ENCODE peak calls at places on chromosomes 11 and 22, in ten cellular contexts. R is IMR-90, D is OCI-LY7, W is colonic mucosa, O is tibial nerve, L is hepatocyte, F is left ventricle myocardium inferior, X is neural progenitor cell, M is lower lobe of right lung, U is heart right ventricle. N is an unnamed sample. For H3K36me3, the result is how much of the 10 kb centered on the place peaks cover.

GRCh38 chr11:3905080-3905953 is 49.9 kb downstream of the STIM1 start:
- DNase-seq in R (peak), D (no peak), W (peak), O (no peak), L (peak), F (no peak), X (peak), M (peak), U (no peak), N (no peak)

GRCh38 chr11:130204703-130205095 is 45.1 kb downstream of the ST14 start:
- DNase-seq in R (no peak), D (no peak), W (no peak), O (no peak), L (no peak), F (no peak), X (no peak), M (peak), U (no peak), N (no peak)

GRCh38 chr11:125071831-125072209 is 8.7 kb downstream of the SLC37A2 start:
- DNase-seq in R (no peak), D (peak), W (no peak), O (no peak), L (peak), F (no peak), X (no peak), M (no peak), U (no peak), N (no peak)

GRCh38 chr22:50670513-50670912 is 2.1 kb upstream of the SHANK3 start:
- DNase-seq in R (no peak), D (no peak), W (no peak), O (no peak), L (no peak), F (no peak), X (no peak), M (no peak), U (no peak), N (no peak)

GRCh38 chr11:12235945-12236743 is 125.8 kb downstream of the MICAL2 start:
- DNase-seq in R (peak), D (peak), W (no peak), O (no peak), L (peak), F (no peak), X (peak), M (no peak), U (no peak), N (no peak)

GRCh38 chr11:119709638-119710346 is 19.2 kb downstream of the NECTIN1 start:
- DNase-seq in R (peak), D (peak), W (no peak), O (no peak), L (peak), F (no peak), X (peak), M (no peak), U (no peak), N (no peak)

GRCh38 chr11:72673943-72674828 is at the start of gene PDE2A:
- DNase-seq in R (no peak), D (no peak), W (no peak), O (no peak), L (no peak), F (no peak), X (peak), M (no peak), U (no peak), N (no peak)

GRCh38 chr11:69445131-69445470 is 36.4 kb upstream of the LINC01488 start:
- DNase-seq in R (no peak), D (no peak), W (no peak), O (no peak), L (no peak), F (no peak), X (no peak), M (no peak), U (no peak), N (no peak)

GRCh38 chr11:92322225-92322624 is 97.6 kb downstream of the FAT3 start:
- DNase-seq in R (peak), D (no peak), W (no peak), O (no peak), L (no peak), F (no peak), X (no peak), M (no peak), U (no peak), N (no peak)

GRCh38 chr11:35682230-35683195 is 19.9 kb downstream of the TRIM44 start:
- DNase-seq in R (no peak), D (no peak), W (peak), O (no peak), L (peak), F (no peak), X (peak), M (no peak), U (no peak), N (no peak)

GRCh38 chr11:11841121-11841604 is 609 bp upstream of the USP47 start:
- DNase-seq in R (no peak), D (no peak), W (peak), O (no peak), L (peak), F (peak), X (peak), M (no peak), U (peak), N (no peak)

GRCh38 chr22:35589071-35589735 is 27.9 kb downstream of the MB start:
- DNase-seq in R (peak), D (no peak), W (no peak), O (no peak), L (peak), F (no peak), X (no peak), M (no peak), U (no peak), N (no peak)

GRCh38 chr11:73520358-73521061 is 77.4 kb downstream of the FAM168A start:
- DNase-seq in R (peak), D (no peak), W (no peak), O (no peak), L (no peak), F (no peak), X (no peak), M (no peak), U (no peak), N (no peak)

GRCh38 chr22:35467788-35468187 is 67.8 kb downstream of the MCM5 start:
- DNase-seq in R (peak), D (no peak), W (peak), O (peak), L (no peak), F (peak), X (peak), M (peak), U (peak), N (no peak)

GRCh38 chr11:119835804-119836203 is 106.8 kb upstream of the NECTIN1 start:
- DNase-seq in R (no peak), D (no peak), W (no peak), O (no peak), L (no peak), F (no peak), X (no peak), M (no peak), U (no peak), N (no peak)

GRCh38 chr11:2578006-2578933 is 121.5 kb downstream of the KCNQ1OT1 start:
- DNase-seq in R (no peak), D (no peak), W (no peak), O (peak), L (no peak), F (peak), X (no peak), M (peak), U (peak), N (no peak)

GRCh38 chr11:134118016-134118415 is 49.1 kb downstream of the JAM3 start:
- DNase-seq in R (no peak), D (no peak), W (no peak), O (no peak), L (no peak), F (no peak), X (no peak), M (no peak), U (no peak), N (no peak)

GRCh38 chr11:134120143-134120850 is 51.4 kb downstream of the JAM3 start:
- DNase-seq in R (peak), D (no peak), W (peak), O (no peak), L (peak), F (peak), X (no peak), M (no peak), U (peak), N (no peak)

GRCh38 chr11:134116210-134116609 is 47.3 kb downstream of the JAM3 start:
- DNase-seq in R (no peak), D (no peak), W (no peak), O (no peak), L (no peak), F (no peak), X (no peak), M (no peak), U (no peak), N (no peak)

GRCh38 chr11:134120921-134121526 is 52.2 kb downstream of the JAM3 start:
- DNase-seq in R (peak), D (no peak), W (no peak), O (no peak), L (no peak), F (peak), X (no peak), M (no peak), U (no peak), N (no peak)

DNA sequence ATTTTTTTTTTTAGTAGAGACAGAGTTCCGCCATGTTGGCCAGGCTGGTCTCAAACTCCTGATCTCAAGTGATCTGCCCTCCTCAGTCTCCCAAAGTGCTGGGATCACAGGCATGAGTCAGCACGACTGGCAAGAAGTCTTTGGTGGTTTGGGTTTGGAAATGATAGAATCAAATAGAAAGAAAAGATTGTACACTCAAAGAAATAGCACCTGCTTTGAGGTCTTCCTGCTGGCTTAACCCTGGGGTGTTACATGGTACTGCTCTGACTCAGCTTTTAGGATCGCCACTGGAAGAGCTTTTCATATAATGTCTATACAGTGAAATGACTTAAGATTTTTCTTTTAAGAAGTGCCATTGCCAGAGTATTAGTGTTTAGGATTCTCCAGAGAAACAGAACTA is 50.2 kb downstream of the JAM3 start:
- DNase-seq in R (peak), D (no peak), W (no peak), O (no peak), L (no peak), F (no peak), X (no peak), M (no peak), U (no peak), N (no peak)
- H3K4me3 ChIP-seq in R (no peak), D (no peak), W (no peak), O (no peak), L (no peak), F (no peak), X (no peak), M (no peak), U (no peak), N (no peak)

GRCh38 chr11:104163100-104164027 is 583 bp downstream of the PDGFD start:
- DNase-seq in R (peak), D (peak), W (peak), O (no peak), L (peak), F (peak), X (peak), M (no peak), U (peak), N (no peak)
- TF ChIP-seq CTCF in R (peak), D (peak), W (no peak), O (no peak), L (peak), F (no peak), X (peak), M (no peak), U (no peak), N (no peak)

DNA sequence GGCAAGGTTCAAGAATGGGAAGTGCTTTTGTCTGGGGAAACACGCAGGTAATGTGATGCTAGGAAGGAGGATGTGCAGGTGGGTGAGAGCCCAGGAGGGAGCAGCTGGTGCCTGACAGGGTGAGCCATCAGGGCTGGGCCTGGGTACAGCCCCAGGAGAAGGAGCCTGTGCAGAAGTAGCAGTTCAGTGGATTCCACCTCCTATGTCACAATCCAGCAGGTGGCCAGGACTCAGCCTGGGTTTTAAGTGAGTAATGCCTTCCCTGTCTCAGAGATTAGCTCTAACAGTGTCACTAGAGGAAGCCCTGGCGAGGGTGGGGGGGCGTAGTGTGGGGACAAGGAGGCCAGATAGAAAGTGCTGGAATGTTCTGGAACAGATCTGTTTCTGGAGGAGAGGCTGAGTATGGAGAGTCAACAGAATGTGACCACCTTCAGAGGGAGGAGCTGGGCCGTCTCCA is 8.1 kb downstream of the RIC8A start:
- DNase-seq in R (no peak), D (no peak), W (no peak), O (no peak), L (no peak), F (no peak), X (no peak), M (no peak), U (no peak), N (no peak)
- H3K36me3 ChIP-seq in R (half or more), D (half or more), W (under half), O (under half), L (under half), F (half or more), X (under half), M (half or more), U (half or more), N (under half)

GRCh38 chr22:46754110-46754799 is 8.2 kb upstream of the TBC1D22A start:
- DNase-seq in R (peak), D (no peak), W (peak), O (peak), L (peak), F (peak), X (no peak), M (peak), U (peak), N (peak)

GRCh38 chr22:46752286-46752685 is 10.2 kb upstream of the TBC1D22A start:
- DNase-seq in R (no peak), D (no peak), W (no peak), O (no peak), L (no peak), F (no peak), X (no peak), M (no peak), U (no peak), N (no peak)

GRCh38 chr22:46752911-46753310 is 9.5 kb upstream of the TBC1D22A start:
- DNase-seq in R (no peak), D (no peak), W (no peak), O (no peak), L (no peak), F (no peak), X (no peak), M (no peak), U (no peak), N (no peak)

GRCh38 chr22:46753761-46754109 is 8.7 kb upstream of the TBC1D22A start:
- DNase-seq in R (no peak), D (no peak), W (no peak), O (no peak), L (no peak), F (no peak), X (no peak), M (no peak), U (no peak), N (no peak)

DNA sequence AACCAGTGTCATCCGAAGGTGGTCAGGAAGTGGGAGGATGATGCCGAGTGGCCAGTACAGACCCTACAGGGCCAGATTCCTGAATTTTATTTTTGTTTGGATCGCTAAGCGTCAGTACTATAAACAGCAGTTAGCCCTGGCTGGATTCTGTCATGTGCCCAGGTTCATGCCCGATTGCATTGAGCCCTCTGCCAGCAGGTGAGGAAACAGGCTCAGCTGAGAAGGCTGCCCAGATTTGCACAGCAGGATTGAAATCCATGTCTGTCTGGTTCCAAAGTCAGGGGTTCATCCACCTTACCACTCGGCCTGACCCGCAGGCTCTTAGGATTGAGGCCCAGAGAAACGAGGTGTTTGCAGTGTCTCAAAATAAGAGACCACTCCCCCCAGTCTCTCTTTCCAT is 9.1 kb upstream of the TBC1D22A start:
- DNase-seq in R (no peak), D (no peak), W (no peak), O (no peak), L (no peak), F (no peak), X (no peak), M (no peak), U (no peak), N (no peak)
- H3K4me3 ChIP-seq in R (no peak), D (no peak), W (no peak), O (no peak), L (no peak), F (no peak), X (no peak), M (no peak), U (no peak), N (no peak)

DNA sequence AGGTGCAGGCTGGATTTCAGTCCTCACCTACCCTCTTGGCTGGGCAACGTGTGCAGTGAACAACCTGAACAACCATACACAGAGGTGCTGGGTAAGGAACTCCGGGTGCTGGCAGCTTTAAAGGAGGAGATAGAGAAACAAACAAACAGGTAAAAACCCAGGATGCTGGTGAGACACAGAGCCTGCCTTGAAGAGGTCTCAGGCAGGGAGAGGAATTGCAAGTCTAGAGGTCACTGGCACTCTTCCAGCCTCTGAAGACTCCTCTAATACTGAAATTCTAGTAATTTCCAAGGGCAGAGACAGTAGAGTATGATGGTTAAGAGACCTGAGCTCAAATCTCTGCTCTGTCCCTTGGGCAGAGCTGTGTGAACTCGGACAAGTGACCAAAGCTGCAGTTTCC is 192.5 kb downstream of the CEP164 start:
- DNase-seq in R (no peak), D (no peak), W (no peak), O (no peak), L (peak), F (no peak), X (no peak), M (no peak), U (no peak), N (no peak)
- TF ChIP-seq CTCF in R (no peak), D (no peak), W (no peak), O (no peak), L (no peak), F (no peak), X (no peak), M (no peak), U (no peak), N (no peak)

DNA sequence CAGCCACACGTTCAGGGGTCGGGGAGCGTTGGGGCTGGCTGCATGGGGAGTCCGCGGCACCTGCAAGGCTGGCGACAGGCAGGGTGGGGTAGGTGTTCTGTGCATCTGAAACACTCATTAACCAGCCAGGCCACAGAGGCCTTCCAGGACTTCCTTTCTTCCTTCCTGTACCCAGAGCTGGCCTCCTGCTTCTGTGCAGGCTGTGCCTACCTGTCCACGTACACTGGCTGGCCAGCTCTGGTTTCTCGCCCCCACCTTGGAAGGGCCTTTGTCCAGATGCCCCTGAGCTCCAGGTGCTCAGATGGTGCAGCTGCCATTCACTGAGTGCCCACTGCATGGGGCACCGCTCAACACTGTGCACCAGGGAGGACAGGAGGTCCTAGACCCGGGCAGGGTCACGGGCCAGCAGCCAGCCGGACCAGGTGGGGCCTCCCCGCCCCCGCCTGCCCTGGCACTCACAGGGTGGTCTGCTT is 15.9 kb downstream of the TTLL12 start:
- DNase-seq in R (no peak), D (no peak), W (peak), O (no peak), L (no peak), F (no peak), X (no peak), M (no peak), U (no peak), N (no peak)
- H3K36me3 ChIP-seq in R (under half), D (half or more), W (under half), O (under half), L (under half), F (half or more), X (under half), M (half or more), U (under half), N (half or more)

N was measured in esophagus squamous epithelium.